ENCODE peak calls at places on chromosomes 5 and 9, in five cellular contexts. G, P, N, F and U are unnamed samples.

GRCh38 chr9:35481347-35481975 is 8.4 kb upstream of the RUSC2 start:
- DNase-seq in G (peak; percentile 51), P (no peak), N (no peak), F (no peak), U (peak; percentile 50)

GRCh38 chr9:134943836-134944235 is 26.1 kb upstream of the FCN1 start:
- DNase-seq in G (no peak), P (no peak), N (peak; percentile 52), F (no peak), U (no peak)

GRCh38 chr9:130073373-130073772 is 19.7 kb downstream of the GPR107 start:
- DNase-seq in G (peak; percentile 45), P (no peak), N (no peak), F (no peak), U (no peak)

GRCh38 chr9:92138157-92138959 is 23.1 kb upstream of the SPTLC1 start:
- DNase-seq in G (peak; percentile 62), P (peak; percentile 71), N (peak; percentile 91), F (peak; percentile 66), U (peak; percentile 69)

GRCh38 chr5:141507387-141508091 is 18.7 kb downstream of the PCDHGC5 start:
- DNase-seq in G (peak; percentile 64), P (no peak), N (peak; percentile 77), F (no peak), U (no peak)

GRCh38 chr9:125075997-125076396 is 67.3 kb downstream of the SCAI start:
- DNase-seq in G (no peak), P (no peak), N (no peak), F (no peak), U (no peak)

GRCh38 chr9:10999646-11000045 is 386.8 kb upstream of the PTPRD start:
- DNase-seq in G (no peak), P (no peak), N (no peak), F (no peak), U (no peak)

GRCh38 chr9:91405343-91406077 is 18.1 kb downstream of the NFIL3 start:
- DNase-seq in G (no peak), P (no peak), N (no peak), F (no peak), U (no peak)

GRCh38 chr5:43396762-43397304 is 15.4 kb downstream of the CCL28 start:
- DNase-seq in G (peak; percentile 6), P (no peak), N (peak; percentile 79), F (peak; percentile 59), U (peak; percentile 58)

GRCh38 chr9:126805546-126806262 is 864 bp downstream of the ZBTB43 start:
- DNase-seq in G (peak; percentile 78), P (no peak), N (no peak), F (peak; percentile 86), U (peak; percentile 81)

GRCh38 chr9:27059406-27059805 is 49.6 kb upstream of the TEK start:
- DNase-seq in G (no peak), P (no peak), N (no peak), F (no peak), U (no peak)

GRCh38 chr9:70480405-70480980 is 66.0 kb upstream of the KLF9 start:
- DNase-seq in G (peak; percentile 66), P (peak; percentile 47), N (peak; percentile 93), F (peak; percentile 99), U (peak; percentile 75)

DNA sequence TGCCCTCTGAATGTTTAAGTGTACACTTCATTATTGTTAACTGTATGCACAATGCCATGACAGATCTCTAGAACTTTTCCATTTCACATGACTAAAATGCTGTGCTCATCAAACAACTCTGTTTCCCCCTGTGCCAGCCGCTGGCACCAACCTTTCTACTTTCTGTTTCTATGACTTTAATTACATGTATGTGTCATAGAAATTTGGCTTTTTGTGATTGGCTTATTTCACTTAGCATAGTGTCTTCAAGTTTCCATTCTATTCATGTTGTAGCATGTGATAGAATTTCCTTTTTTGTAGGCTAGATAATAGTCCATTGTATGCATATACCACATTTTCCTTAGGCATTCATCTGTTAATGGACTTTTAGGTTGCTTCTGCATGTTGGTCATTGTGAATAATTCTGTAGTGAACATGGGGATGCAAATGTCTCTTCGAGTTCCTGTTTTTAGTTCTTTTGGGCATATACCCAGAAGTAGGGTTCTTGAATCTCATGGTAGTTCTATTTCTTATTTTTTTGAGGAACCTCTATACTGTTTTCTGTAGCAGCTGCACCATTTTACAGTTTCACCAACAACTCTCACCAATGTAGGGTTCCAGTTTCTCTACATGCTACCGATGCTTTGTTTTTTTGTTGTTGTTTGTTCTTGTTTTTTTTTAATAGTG is 184.4 kb upstream of the DMRT1 start:
- DNase-seq in G (no peak), P (no peak), N (no peak), F (no peak), U (no peak)
- H3K27ac ChIP-seq in G (peak overlapping the region; percentile 84), P (no peak overlapping the region), N (peak overlapping the region; percentile 50), F (peak overlapping the region; percentile 85), U (peak overlapping the region; percentile 71)

DNA sequence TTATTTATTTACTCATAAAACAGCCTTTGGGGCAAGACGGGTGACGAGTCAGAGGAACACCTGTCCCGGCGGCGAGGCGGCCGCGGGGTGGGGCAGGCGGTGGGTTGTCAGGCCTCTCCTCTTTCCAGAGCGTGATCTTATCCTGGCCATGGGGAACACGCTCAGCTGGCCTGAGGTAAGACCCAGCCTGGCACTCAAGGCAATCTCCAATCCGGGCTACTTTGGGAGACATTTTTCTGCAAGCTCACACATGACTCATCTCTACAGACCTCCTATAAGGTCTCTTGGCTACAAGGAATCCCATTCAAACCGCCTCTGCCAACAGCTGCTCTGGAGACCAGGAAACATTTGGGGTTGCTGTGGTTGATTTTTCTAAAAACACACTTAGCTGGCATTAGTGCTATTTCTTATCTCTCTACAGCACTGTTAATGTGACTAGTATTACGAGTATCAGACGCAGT is 6.2 kb downstream of the RAPGEF1 start:
- DNase-seq in G (no peak), P (no peak), N (peak; percentile 64), F (no peak), U (no peak)
- H3K27ac ChIP-seq in G (peak overlapping the region; percentile 90), P (no peak overlapping the region), N (peak overlapping the region; percentile 63), F (peak overlapping the region; percentile 72), U (peak overlapping the region; percentile 33)

DNA sequence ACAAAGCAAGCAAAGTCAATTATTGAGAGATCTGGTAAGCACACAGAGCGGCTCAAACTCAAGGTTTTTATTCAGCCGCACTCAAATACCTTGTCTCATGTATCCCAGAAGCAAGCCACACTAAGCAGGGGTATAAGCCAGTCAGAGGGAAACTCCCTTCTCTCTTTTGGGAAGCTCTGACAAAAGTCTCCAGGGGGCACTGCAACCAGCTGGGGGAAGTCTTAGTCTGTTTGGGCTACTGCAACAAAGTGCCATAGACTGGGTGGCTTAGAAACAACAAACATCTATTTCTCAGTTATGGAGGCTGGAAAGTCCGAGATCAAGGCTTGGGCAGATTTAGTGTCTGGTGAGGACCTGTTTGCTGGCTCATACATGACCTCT is 246.0 kb downstream of the ENC1 start:
- DNase-seq in G (no peak), P (no peak), N (no peak), F (no peak), U (no peak)
- H3K27ac ChIP-seq in G (no peak overlapping the region), P (no peak overlapping the region), N (no peak overlapping the region), F (no peak overlapping the region), U (no peak overlapping the region)

DNA sequence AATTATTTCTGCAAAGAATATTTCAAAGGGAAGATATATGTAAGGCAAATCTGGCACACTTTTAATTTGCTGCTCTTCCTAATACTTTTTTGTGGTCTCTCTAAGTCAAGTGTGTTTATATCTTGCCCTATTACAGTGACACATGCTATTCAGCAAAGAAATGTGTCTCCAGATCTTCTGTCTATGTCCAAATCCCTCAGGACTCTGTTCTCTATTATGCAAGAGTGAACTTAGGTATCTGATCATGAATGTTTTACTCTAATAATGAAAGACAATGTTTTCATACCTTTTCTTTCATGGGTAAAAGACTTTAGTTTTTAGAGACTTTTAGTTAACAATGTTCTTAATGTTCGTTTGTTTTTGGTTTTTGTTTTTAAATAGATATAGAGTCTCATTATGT is 255.4 kb upstream of the DAB2 start:
- DNase-seq in G (no peak), P (no peak), N (no peak), F (no peak), U (no peak)
- H3K27ac ChIP-seq in G (no peak overlapping the region), P (no peak overlapping the region), N (no peak overlapping the region), F (no peak overlapping the region), U (no peak overlapping the region)

GRCh38 chr5:96565843-96566242 is 96.3 kb upstream of the CAST start:
- DNase-seq in G (no peak), P (no peak), N (no peak), F (no peak), U (no peak)
- H3K27ac ChIP-seq in G (no peak overlapping the region), P (no peak overlapping the region), N (no peak overlapping the region), F (no peak overlapping the region), U (no peak overlapping the region)

GRCh38 chr9:136622538-136622948 is 40.2 kb upstream of the EGFL7 start:
- DNase-seq in G (no peak), P (no peak), N (peak; percentile 45), F (no peak), U (no peak)
- H3K27ac ChIP-seq in G (no peak overlapping the region), P (no peak overlapping the region), N (no peak overlapping the region), F (no peak overlapping the region), U (no peak overlapping the region)

DNA sequence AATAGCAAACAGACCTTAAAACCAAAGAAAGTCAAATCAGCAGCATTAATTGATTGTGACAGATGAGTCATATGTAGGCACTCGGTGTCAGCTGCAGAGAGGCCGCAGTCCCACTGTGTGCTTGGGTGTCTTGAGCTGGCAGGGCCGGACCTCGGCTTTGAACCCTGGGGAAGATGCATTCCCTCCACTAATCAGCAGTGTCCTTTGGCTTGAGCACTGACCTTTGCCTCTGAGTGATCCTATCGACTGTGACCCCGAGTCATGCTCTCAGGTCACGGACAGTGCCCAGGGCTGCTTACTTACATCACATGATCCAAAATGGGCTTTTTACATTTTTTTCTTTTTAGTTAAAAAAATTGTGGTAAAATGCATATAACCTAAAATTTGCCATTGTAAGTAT is 188.7 kb downstream of the GADD45G start:
- DNase-seq in G (no peak), P (no peak), N (peak; percentile 10), F (no peak), U (no peak)
- H3K27ac ChIP-seq in G (no peak overlapping the region), P (no peak overlapping the region), N (no peak overlapping the region), F (no peak overlapping the region), U (no peak overlapping the region)

DNA sequence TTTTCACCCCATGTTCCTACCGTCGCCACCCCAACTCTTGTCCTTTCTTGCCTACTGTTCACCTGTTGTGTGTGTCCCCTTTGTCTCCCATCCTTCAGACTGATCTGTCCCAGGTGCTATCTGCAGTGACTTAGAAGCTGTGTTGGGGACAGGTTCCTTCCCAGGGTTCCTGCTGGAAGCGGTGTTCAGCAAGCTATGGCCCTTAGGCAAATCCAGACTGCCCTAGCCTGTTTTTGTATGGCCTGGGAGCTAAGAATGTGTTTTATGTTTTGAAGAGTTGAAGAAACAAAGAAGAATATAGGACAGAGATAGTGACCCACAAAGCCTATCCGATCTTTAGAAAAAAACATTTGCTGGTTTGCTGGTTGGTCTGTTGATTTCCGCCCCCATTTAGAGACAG is 236.4 kb downstream of the GOLPH3 start:
- DNase-seq in G (no peak), P (no peak), N (no peak), F (no peak), U (no peak)
- H3K27ac ChIP-seq in G (no peak overlapping the region), P (no peak overlapping the region), N (no peak overlapping the region), F (no peak overlapping the region), U (no peak overlapping the region)

GRCh38 chr5:54547711-54548250 is 30.2 kb downstream of the SNX18 start:
- DNase-seq in G (peak; percentile 81), P (no peak), N (peak; percentile 54), F (peak; percentile 76), U (peak; percentile 34)
- H3K27ac ChIP-seq in G (no peak overlapping the region), P (no peak overlapping the region), N (no peak overlapping the region), F (no peak overlapping the region), U (peak overlapping the region; percentile 67)

GRCh38 chr5:179138568-179138925 is 78.4 kb downstream of the ZNF354C start:
- DNase-seq in G (no peak), P (no peak), N (no peak), F (no peak), U (no peak)
- H3K27ac ChIP-seq in G (no peak overlapping the region), P (no peak overlapping the region), N (no peak overlapping the region), F (no peak overlapping the region), U (no peak overlapping the region)